ENCODE peak calls at places on chromosomes 1 and 21, in seven cellular contexts. H, E, Q, M, B, N and V are unnamed samples.
A peak's percentile ranks its signal among the peaks of the same experiment; 100 is the strongest.

GRCh38 chr1:25664357-25664796 is 47.8 kb downstream of the MAN1C1 start:
- DNase-seq in H (no peak), E (no peak), Q (no peak), M (no peak), B (peak; percentile 79), N (no peak), V (no peak)

GRCh38 chr1:156581661-156582387 is 2.3 kb downstream of the TTC24 start:
- DNase-seq in H (no peak), E (no peak), Q (no peak), M (no peak), B (no peak), N (no peak), V (no peak)

GRCh38 chr1:67367370-67368345 is 60.0 kb downstream of the IL12RB2 start:
- DNase-seq in H (no peak), E (peak; percentile 68), Q (no peak), M (peak; percentile 34), B (peak; percentile 53), N (no peak), V (peak; percentile 84)

GRCh38 chr21:31339736-31340135 is 4.3 kb downstream of the TIAM1 start:
- DNase-seq in H (no peak), E (no peak), Q (no peak), M (no peak), B (no peak), N (no peak), V (no peak)

GRCh38 chr1:167623951-167624350 is 6.1 kb upstream of the RCSD1 start:
- DNase-seq in H (no peak), E (no peak), Q (no peak), M (no peak), B (no peak), N (no peak), V (no peak)

GRCh38 chr1:59972216-59972924 is 45.8 kb upstream of the CYP2J2 start:
- DNase-seq in H (no peak), E (no peak), Q (peak; percentile 4), M (no peak), B (peak; percentile 89), N (no peak), V (peak; percentile 15)

GRCh38 chr1:24308365-24309015 is 10.7 kb upstream of the GRHL3 start:
- DNase-seq in H (no peak), E (no peak), Q (no peak), M (peak; percentile 46), B (no peak), N (no peak), V (no peak)

GRCh38 chr21:45393833-45394638 is 10.9 kb upstream of the COL18A1 start:
- DNase-seq in H (no peak), E (no peak), Q (no peak), M (no peak), B (no peak), N (no peak), V (no peak)

GRCh38 chr1:234768171-234768568 is 158.2 kb upstream of the IRF2BP2 start:
- DNase-seq in H (no peak), E (no peak), Q (no peak), M (no peak), B (no peak), N (no peak), V (no peak)

GRCh38 chr1:117093870-117094621 is 27.5 kb downstream of the TRIM45 start:
- DNase-seq in H (peak; percentile 11), E (no peak), Q (peak; percentile 7), M (peak; percentile 92), B (peak; percentile 12), N (peak; percentile 65), V (no peak)

GRCh38 chr1:111449703-111450017 is 396 bp downstream of the ATP5PB start:
- DNase-seq in H (no peak), E (no peak), Q (no peak), M (no peak), B (no peak), N (no peak), V (no peak)

GRCh38 chr21:44024895-44025353 is 12.8 kb downstream of the TRAPPC10 start:
- DNase-seq in H (no peak), E (no peak), Q (no peak), M (peak; percentile 83), B (no peak), N (no peak), V (no peak)

GRCh38 chr1:171142451-171143121 is 42.5 kb upstream of the FMO2 start:
- DNase-seq in H (no peak), E (peak; percentile 92), Q (no peak), M (peak; percentile 81), B (peak; percentile 42), N (no peak), V (peak; percentile 47)

GRCh38 chr1:247043406-247043805 is 35.2 kb downstream of the ZNF670 start:
- DNase-seq in H (no peak), E (no peak), Q (no peak), M (no peak), B (no peak), N (no peak), V (no peak)

GRCh38 chr1:43843684-43844083 is 89.9 kb upstream of the ARTN start:
- DNase-seq in H (no peak), E (no peak), Q (no peak), M (no peak), B (peak; percentile 13), N (no peak), V (no peak)

GRCh38 chr1:172699111-172699510 is 40.2 kb downstream of the FASLG start:
- DNase-seq in H (peak; percentile 22), E (no peak), Q (no peak), M (no peak), B (no peak), N (peak; percentile 35), V (no peak)

GRCh38 chr1:39940253-39940652 is 14.7 kb upstream of the MFSD2A start:
- DNase-seq in H (no peak), E (no peak), Q (no peak), M (no peak), B (no peak), N (no peak), V (no peak)

GRCh38 chr1:31413405-31414005 is 492 bp downstream of the SERINC2 start:
- DNase-seq in H (no peak), E (peak; percentile 37), Q (no peak), M (peak; percentile 42), B (peak; percentile 56), N (no peak), V (peak; percentile 33)

GRCh38 chr1:89465201-89465600 is 59.4 kb upstream of the LRRC8B start:
- DNase-seq in H (no peak), E (no peak), Q (no peak), M (no peak), B (no peak), N (peak; percentile 36), V (no peak)

GRCh38 chr1:5994713-5995621 is 2.7 kb upstream of the NPHP4 start:
- DNase-seq in H (no peak), E (no peak), Q (peak; percentile 29), M (no peak), B (no peak), N (no peak), V (no peak)

GRCh38 chr1:119794856-119795255 is 16.4 kb downstream of the REG4 start:
- DNase-seq in H (no peak), E (peak; percentile 84), Q (no peak), M (peak; percentile 79), B (no peak), N (no peak), V (peak; percentile 81)

GRCh38 chr1:66648896-66649597 is 103.2 kb upstream of the DYNLT5 start:
- DNase-seq in H (no peak), E (no peak), Q (no peak), M (no peak), B (no peak), N (no peak), V (no peak)

GRCh38 chr1:94329986-94330385 is 88.2 kb upstream of the ABCD3 start:
- DNase-seq in H (no peak), E (no peak), Q (no peak), M (peak; percentile 56), B (no peak), N (no peak), V (no peak)

GRCh38 chr21:44399151-44399954 is 45.9 kb downstream of the TRPM2 start:
- DNase-seq in H (no peak), E (no peak), Q (no peak), M (no peak), B (no peak), N (no peak), V (no peak)

GRCh38 chr1:58401991-58402390 is 144.5 kb downstream of the OMA1 start:
- DNase-seq in H (no peak), E (no peak), Q (no peak), M (peak; percentile 4), B (no peak), N (no peak), V (no peak)

GRCh38 chr1:46065405-46065804 is 67.0 kb downstream of the PIK3R3 start:
- DNase-seq in H (no peak), E (no peak), Q (no peak), M (no peak), B (no peak), N (peak; percentile 27), V (no peak)

GRCh38 chr1:174999926-175000696 is at the start of gene CACYBP:
- DNase-seq in H (no peak), E (peak; percentile 33), Q (no peak), M (peak; percentile 45), B (peak; percentile 55), N (no peak), V (peak; percentile 57)

GRCh38 chr1:68815632-68816031 is 318.8 kb upstream of the DEPDC1 start:
- DNase-seq in H (no peak), E (no peak), Q (no peak), M (no peak), B (peak; percentile 28), N (no peak), V (no peak)

GRCh38 chr1:153572569-153573015 is 6.9 kb upstream of the S100A2 start:
- DNase-seq in H (peak; percentile 74), E (peak; percentile 46), Q (peak; percentile 66), M (peak; percentile 83), B (peak; percentile 74), N (peak; percentile 70), V (peak; percentile 64)

GRCh38 chr1:190478193-190479007 is 736 bp upstream of the BRINP3 start:
- DNase-seq in H (no peak), E (peak; percentile 80), Q (peak; percentile 56), M (no peak), B (peak; percentile 61), N (peak; percentile 23), V (peak; percentile 74)

GRCh38 chr1:154178856-154179811 is 12.8 kb downstream of the TPM3 start:
- DNase-seq in H (no peak), E (no peak), Q (no peak), M (peak; percentile 45), B (no peak), N (no peak), V (no peak)

GRCh38 chr1:178388398-178389161 is 108.2 kb downstream of the CLEC20A start:
- DNase-seq in H (no peak), E (no peak), Q (no peak), M (peak; percentile 38), B (no peak), N (no peak), V (no peak)

GRCh38 chr1:61743432-61743705 is 1.1 kb downstream of the PATJ start:
- DNase-seq in H (no peak), E (no peak), Q (no peak), M (no peak), B (no peak), N (no peak), V (peak; percentile 16)

GRCh38 chr21:15208787-15209186 is 144.0 kb upstream of the NRIP1 start:
- DNase-seq in H (no peak), E (no peak), Q (no peak), M (no peak), B (no peak), N (no peak), V (no peak)